ENCODE peak calls at places on chromosome 18, in eight cellular contexts. J is endodermal cell, X is kidney, F is IMR-90, N is foreskin fibroblast, S is GM06990, L is SJSA1, O is heart right ventricle. M is an unnamed sample.
A peak's percentile ranks its signal among the peaks of the same experiment; 100 is the strongest.

GRCh38 chr18:32868424-32868823 is 95.6 kb upstream of the KLHL14 start:
- DNase-seq in J (no peak), X (no peak), F (no peak), N (no peak), S (no peak), L (no peak), O (no peak), M (no peak)

GRCh38 chr18:78976697-78977626 is 2.7 kb upstream of the SALL3 start:
- DNase-seq in J (peak; percentile 64), X (no peak), F (no peak), N (no peak), S (no peak), L (no peak), O (no peak), M (no peak)

GRCh38 chr18:59593291-59593717 is 103.9 kb downstream of the CCBE1 start:
- DNase-seq in J (no peak), X (no peak), F (peak; percentile 40), N (peak; percentile 53), S (no peak), L (peak; percentile 68), O (no peak), M (no peak)

GRCh38 chr18:13604751-13605150 is 121.6 kb downstream of the FAM210A start:
- DNase-seq in J (no peak), X (no peak), F (no peak), N (no peak), S (no peak), L (no peak), O (no peak), M (no peak)

GRCh38 chr18:79818631-79819030 is 20.9 kb downstream of the KCNG2 start:
- DNase-seq in J (no peak), X (no peak), F (no peak), N (no peak), S (no peak), L (no peak), O (no peak), M (peak; percentile 45)

GRCh38 chr18:79754022-79754761 is 43.5 kb upstream of the KCNG2 start:
- DNase-seq in J (no peak), X (no peak), F (no peak), N (no peak), S (no peak), L (no peak), O (no peak), M (no peak)

GRCh38 chr18:34595673-34596072 is 114.4 kb upstream of the DTNA start:
- DNase-seq in J (peak; percentile 76), X (no peak), F (peak; percentile 41), N (peak; percentile 40), S (no peak), L (peak; percentile 15), O (no peak), M (no peak)

GRCh38 chr18:11955299-11956029 is 25.8 kb upstream of the IMPA2 start:
- DNase-seq in J (peak; percentile 79), X (no peak), F (peak; percentile 87), N (peak; percentile 86), S (no peak), L (peak; percentile 85), O (peak; percentile 36), M (no peak)

GRCh38 chr18:77061291-77061945 is 71.2 kb downstream of the MBP start:
- DNase-seq in J (no peak), X (no peak), F (peak; percentile 84), N (no peak), S (no peak), L (peak; percentile 76), O (no peak), M (no peak)

GRCh38 chr18:28584726-28585125 is 407.8 kb upstream of the CDH2 start:
- DNase-seq in J (peak; percentile 70), X (no peak), F (peak; percentile 65), N (peak; percentile 39), S (no peak), L (peak; percentile 10), O (no peak), M (no peak)

GRCh38 chr18:34801769-34802168 is 91.7 kb downstream of the DTNA start:
- DNase-seq in J (no peak), X (no peak), F (peak; percentile 72), N (peak; percentile 84), S (no peak), L (no peak), O (no peak), M (no peak)

GRCh38 chr18:48365965-48366364 is 43.2 kb downstream of the ZBTB7C start:
- DNase-seq in J (no peak), X (no peak), F (no peak), N (no peak), S (no peak), L (no peak), O (no peak), M (no peak)

GRCh38 chr18:27685807-27686412 is 491.0 kb downstream of the CDH2 start:
- DNase-seq in J (peak; percentile 66), X (no peak), F (peak; percentile 39), N (peak; percentile 20), S (no peak), L (peak; percentile 51), O (no peak), M (no peak)

GRCh38 chr18:43719264-43719795 is 442.0 kb upstream of the SYT4 start:
- DNase-seq in J (peak; percentile 73), X (no peak), F (no peak), N (no peak), S (no peak), L (no peak), O (no peak), M (no peak)

GRCh38 chr18:3596324-3597158 is 146.6 kb downstream of the TGIF1 start:
- DNase-seq in J (peak; percentile 74), X (peak; percentile 78), F (peak; percentile 58), N (no peak), S (peak; percentile 59), L (peak; percentile 51), O (peak; percentile 43), M (no peak)
- H3K4me3 ChIP-seq in J (peak overlapping the region; percentile 87), X (peak overlapping the region; percentile 46), F (no peak overlapping the region), N (peak overlapping the region; percentile 69), S (peak overlapping the region; percentile 29), L (no peak overlapping the region), O (peak overlapping the region; percentile 60), M (no peak overlapping the region)

GRCh38 chr18:21145371-21145770 is 33.8 kb upstream of the ROCK1 start:
- DNase-seq in J (no peak), X (no peak), F (no peak), N (no peak), S (no peak), L (no peak), O (no peak), M (no peak)

GRCh38 chr18:21146016-21146415 is 34.4 kb upstream of the ROCK1 start:
- DNase-seq in J (no peak), X (no peak), F (peak; percentile 11), N (peak; percentile 3), S (no peak), L (no peak), O (no peak), M (no peak)

GRCh38 chr18:21141678-21142422 is 30.2 kb upstream of the ROCK1 start:
- DNase-seq in J (no peak), X (no peak), F (peak; percentile 42), N (no peak), S (no peak), L (no peak), O (no peak), M (peak; percentile 13)
- H3K4me3 ChIP-seq in J (no peak overlapping the region), X (no peak overlapping the region), F (no peak overlapping the region), N (no peak overlapping the region), S (no peak overlapping the region), L (no peak overlapping the region), O (no peak overlapping the region), M (no peak overlapping the region)

DNA sequence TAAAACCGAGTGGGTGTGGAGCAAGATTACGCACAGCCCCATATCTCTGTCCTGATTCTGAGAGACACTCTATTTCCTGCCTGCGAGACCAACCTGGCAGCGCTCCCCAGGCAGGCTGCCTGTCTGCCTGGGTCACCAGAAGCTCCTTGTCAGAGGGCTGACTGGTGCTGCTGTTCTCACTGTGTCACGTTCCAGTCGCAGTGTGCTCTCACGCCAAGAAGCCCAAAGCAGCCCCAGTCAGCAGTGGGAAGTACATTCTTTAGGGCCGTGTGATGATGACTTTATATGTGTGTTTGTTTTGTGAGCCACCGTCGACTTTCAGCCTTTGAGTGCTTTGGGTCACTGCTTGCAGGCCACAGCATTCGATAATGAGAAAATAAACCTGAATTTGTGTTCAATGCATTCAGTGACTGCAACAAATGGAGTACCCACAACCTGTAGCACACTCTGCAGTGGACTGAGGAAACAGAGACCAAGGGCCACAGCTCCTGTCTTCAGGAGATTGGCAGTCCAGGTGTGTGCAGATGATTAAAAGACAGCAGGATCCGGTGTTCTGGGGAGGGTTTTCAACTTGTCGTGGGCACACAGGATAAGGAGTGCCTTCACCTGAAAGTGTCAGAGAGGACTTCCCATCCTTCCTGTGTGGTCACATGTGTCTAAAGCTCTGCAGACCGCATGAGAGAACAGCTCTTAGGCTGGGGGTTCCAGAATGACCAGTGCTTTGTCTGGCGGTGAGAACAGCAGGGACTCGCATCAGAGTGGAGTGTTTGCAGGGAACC is 4.8 kb downstream of the TNFRSF11A start:
- DNase-seq in J (no peak), X (no peak), F (peak; percentile 83), N (peak; percentile 62), S (no peak), L (peak; percentile 7), O (peak; percentile 59), M (no peak)
- H3K4me3 ChIP-seq in J (no peak overlapping the region), X (no peak overlapping the region), F (no peak overlapping the region), N (no peak overlapping the region), S (no peak overlapping the region), L (no peak overlapping the region), O (no peak overlapping the region), M (no peak overlapping the region)

GRCh38 chr18:9401166-9401565 is 66.6 kb downstream of the TWSG1 start:
- DNase-seq in J (no peak), X (no peak), F (no peak), N (no peak), S (no peak), L (no peak), O (no peak), M (no peak)

GRCh38 chr18:9403795-9404564 is 69.4 kb downstream of the TWSG1 start:
- DNase-seq in J (peak; percentile 78), X (no peak), F (peak; percentile 22), N (no peak), S (no peak), L (no peak), O (no peak), M (peak; percentile 55)

GRCh38 chr18:9405130-9405529 is 70.2 kb upstream of the RALBP1 start:
- DNase-seq in J (no peak), X (no peak), F (no peak), N (no peak), S (no peak), L (no peak), O (no peak), M (no peak)

GRCh38 chr18:9405977-9406376 is 69.3 kb upstream of the RALBP1 start:
- DNase-seq in J (no peak), X (no peak), F (no peak), N (no peak), S (no peak), L (no peak), O (no peak), M (no peak)

DNA sequence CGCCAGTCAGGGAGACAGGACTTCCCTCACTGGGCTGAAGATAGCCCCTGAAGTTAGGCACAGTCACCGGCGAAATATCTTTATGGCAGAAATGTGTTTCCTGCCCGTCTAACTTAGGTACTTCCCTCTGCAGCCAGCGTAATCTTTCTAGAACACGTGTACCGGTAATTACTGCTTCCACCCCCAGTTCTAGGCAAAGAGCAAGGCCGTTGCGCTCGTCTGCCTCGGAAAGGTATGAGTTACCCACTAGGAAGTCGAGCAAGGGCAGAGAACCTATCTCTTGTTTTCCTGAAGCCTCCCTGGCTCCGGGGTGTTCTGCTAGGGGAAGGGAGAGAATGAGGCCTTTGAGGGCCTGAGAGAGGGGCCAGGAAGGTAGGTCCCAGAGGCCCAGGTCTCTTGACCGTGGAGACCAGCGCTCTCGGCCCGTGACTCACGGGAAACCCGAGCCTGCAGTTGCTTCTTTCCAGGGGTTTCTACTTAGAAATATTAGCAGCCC is 70.0 kb downstream of the TWSG1 start:
- DNase-seq in J (no peak), X (no peak), F (no peak), N (no peak), S (peak; percentile 44), L (no peak), O (no peak), M (no peak)
- H3K4me3 ChIP-seq in J (no peak overlapping the region), X (no peak overlapping the region), F (no peak overlapping the region), N (no peak overlapping the region), S (peak overlapping the region; percentile 57), L (no peak overlapping the region), O (no peak overlapping the region), M (no peak overlapping the region)

M was measured in H7.